ENCODE peak calls at places on chromosomes 2 and 18, in five cellular contexts. One of them, this sample, is unnamed.

GRCh38 chr2:31467426-31467825 is 52.9 kb upstream of the XDH start:
- DNase-seq in A673: peak; percentile 6
- DNase-seq in brain microvascular endothelial cell: no peak
- DNase-seq in glutamatergic neuron: no peak
- DNase-seq in lower lobe of right lung: no peak
- DNase-seq in this sample: no peak

GRCh38 chr18:76405761-76406356 is 89.2 kb downstream of the ZNF516 start:
- DNase-seq in A673: peak; percentile 73
- DNase-seq in brain microvascular endothelial cell: peak; percentile 57
- DNase-seq in lower lobe of right lung: peak; percentile 74
- DNase-seq in glutamatergic neuron: peak; percentile 48
- DNase-seq in this sample: no peak

GRCh38 chr2:61736982-61737381 is 116.9 kb downstream of the FAM161A start:
- DNase-seq in A673: no peak
- DNase-seq in brain microvascular endothelial cell: no peak
- DNase-seq in glutamatergic neuron: no peak
- DNase-seq in lower lobe of right lung: no peak
- DNase-seq in this sample: no peak

GRCh38 chr2:177161741-177162440 is 50.7 kb upstream of the HNRNPA3 start:
- DNase-seq in brain microvascular endothelial cell: peak; percentile 43
- DNase-seq in glutamatergic neuron: peak; percentile 26
- DNase-seq in lower lobe of right lung: no peak
- DNase-seq in A673: peak; percentile 71
- DNase-seq in this sample: peak; percentile 27

GRCh38 chr2:212619954-212620353 is 81.4 kb upstream of the ERBB4 start:
- DNase-seq in lower lobe of right lung: no peak
- DNase-seq in brain microvascular endothelial cell: no peak
- DNase-seq in glutamatergic neuron: no peak
- DNase-seq in A673: no peak
- DNase-seq in this sample: no peak

GRCh38 chr2:78780321-78780720 is 245.2 kb upstream of the REG3G start:
- DNase-seq in A673: peak; percentile 27
- DNase-seq in brain microvascular endothelial cell: no peak
- DNase-seq in glutamatergic neuron: no peak
- DNase-seq in lower lobe of right lung: no peak
- DNase-seq in this sample: no peak

GRCh38 chr18:44584900-44585299 is 95.8 kb upstream of the SETBP1 start:
- DNase-seq in lower lobe of right lung: no peak
- DNase-seq in A673: no peak
- DNase-seq in brain microvascular endothelial cell: no peak
- DNase-seq in glutamatergic neuron: no peak
- DNase-seq in this sample: no peak

GRCh38 chr2:194328456-194328855 is 1328.6 kb upstream of the SLC39A10 start:
- DNase-seq in glutamatergic neuron: no peak
- DNase-seq in brain microvascular endothelial cell: no peak
- DNase-seq in A673: no peak
- DNase-seq in lower lobe of right lung: no peak
- DNase-seq in this sample: no peak

GRCh38 chr2:54546925-54547324 is 90.8 kb downstream of the SPTBN1 start:
- DNase-seq in glutamatergic neuron: no peak
- DNase-seq in lower lobe of right lung: no peak
- DNase-seq in brain microvascular endothelial cell: no peak
- DNase-seq in A673: no peak
- DNase-seq in this sample: no peak

GRCh38 chr2:172655091-172655837 is 80.4 kb upstream of the RAPGEF4 start:
- DNase-seq in A673: no peak
- DNase-seq in glutamatergic neuron: no peak
- DNase-seq in lower lobe of right lung: no peak
- DNase-seq in brain microvascular endothelial cell: peak; percentile 67
- DNase-seq in this sample: no peak

GRCh38 chr2:99809259-99809900 is 319.6 kb upstream of the REV1 start:
- DNase-seq in brain microvascular endothelial cell: no peak
- DNase-seq in A673: no peak
- DNase-seq in glutamatergic neuron: no peak
- DNase-seq in lower lobe of right lung: no peak
- DNase-seq in this sample: no peak

GRCh38 chr18:27017901-27018500 is 152.5 kb upstream of the AQP4 start:
- DNase-seq in lower lobe of right lung: no peak
- DNase-seq in A673: peak; percentile 22
- DNase-seq in glutamatergic neuron: no peak
- DNase-seq in brain microvascular endothelial cell: no peak
- DNase-seq in this sample: no peak

GRCh38 chr18:39938678-39939077 is 2016.4 kb upstream of the PIK3C3 start:
- DNase-seq in A673: no peak
- DNase-seq in glutamatergic neuron: no peak
- DNase-seq in lower lobe of right lung: no peak
- DNase-seq in brain microvascular endothelial cell: no peak
- DNase-seq in this sample: no peak

GRCh38 chr2:221346411-221346810 is 225.7 kb downstream of the EPHA4 start:
- DNase-seq in lower lobe of right lung: no peak
- DNase-seq in glutamatergic neuron: no peak
- DNase-seq in A673: no peak
- DNase-seq in brain microvascular endothelial cell: no peak
- DNase-seq in this sample: peak; percentile 10

GRCh38 chr2:160838691-160839090 is 321.5 kb upstream of the TANK start:
- DNase-seq in lower lobe of right lung: no peak
- DNase-seq in A673: no peak
- DNase-seq in glutamatergic neuron: no peak
- DNase-seq in brain microvascular endothelial cell: no peak
- DNase-seq in this sample: no peak

GRCh38 chr2:240816584-240817495 is 3.2 kb downstream of the KIF1A start:
- DNase-seq in brain microvascular endothelial cell: no peak
- DNase-seq in glutamatergic neuron: no peak
- DNase-seq in A673: no peak
- DNase-seq in lower lobe of right lung: no peak
- DNase-seq in this sample: no peak

GRCh38 chr18:47756364-47757016 is 174.0 kb downstream of the SMAD2 start:
- DNase-seq in lower lobe of right lung: peak; percentile 74
- DNase-seq in glutamatergic neuron: peak; percentile 88
- DNase-seq in A673: peak; percentile 64
- DNase-seq in brain microvascular endothelial cell: peak; percentile 46
- DNase-seq in this sample: peak; percentile 69

GRCh38 chr18:23244431-23244830 is 109.1 kb downstream of the CABLES1 start:
- DNase-seq in A673: peak; percentile 54
- DNase-seq in brain microvascular endothelial cell: no peak
- DNase-seq in glutamatergic neuron: peak; percentile 32
- DNase-seq in lower lobe of right lung: no peak
- DNase-seq in this sample: no peak

GRCh38 chr2:85446296-85447221 is 28.0 kb downstream of the SH2D6 start:
- DNase-seq in A673: no peak
- DNase-seq in glutamatergic neuron: peak; percentile 21
- DNase-seq in brain microvascular endothelial cell: no peak
- DNase-seq in lower lobe of right lung: no peak
- DNase-seq in this sample: no peak

GRCh38 chr2:36650031-36650430 is 46.5 kb upstream of the VIT start:
- DNase-seq in brain microvascular endothelial cell: peak; percentile 66
- DNase-seq in A673: peak; percentile 4
- DNase-seq in glutamatergic neuron: no peak
- DNase-seq in lower lobe of right lung: no peak
- DNase-seq in this sample: no peak

GRCh38 chr2:165892541-165892940 is 61.0 kb downstream of the TTC21B start:
- DNase-seq in A673: no peak
- DNase-seq in lower lobe of right lung: no peak
- DNase-seq in glutamatergic neuron: no peak
- DNase-seq in brain microvascular endothelial cell: no peak
- DNase-seq in this sample: no peak

GRCh38 chr18:55186588-55186987 is 227.3 kb upstream of the CCDC68 start:
- DNase-seq in brain microvascular endothelial cell: no peak
- DNase-seq in lower lobe of right lung: no peak
- DNase-seq in A673: no peak
- DNase-seq in glutamatergic neuron: no peak
- DNase-seq in this sample: no peak

GRCh38 chr18:22344908-22345670 is 72.6 kb downstream of the CTAGE1 start:
- DNase-seq in brain microvascular endothelial cell: no peak
- DNase-seq in lower lobe of right lung: no peak
- DNase-seq in glutamatergic neuron: no peak
- DNase-seq in A673: no peak
- DNase-seq in this sample: no peak

GRCh38 chr2:217900780-217901360 is 101.9 kb downstream of the TNS1 start:
- DNase-seq in A673: no peak
- DNase-seq in brain microvascular endothelial cell: no peak
- DNase-seq in glutamatergic neuron: no peak
- DNase-seq in lower lobe of right lung: no peak
- DNase-seq in this sample: no peak

GRCh38 chr2:230821261-230821990 is 43.3 kb upstream of the ITM2C start:
- DNase-seq in brain microvascular endothelial cell: no peak
- DNase-seq in lower lobe of right lung: no peak
- DNase-seq in A673: no peak
- DNase-seq in glutamatergic neuron: no peak
- DNase-seq in this sample: no peak

GRCh38 chr18:32258148-32258547 is 68.3 kb downstream of the MEP1B start:
- DNase-seq in brain microvascular endothelial cell: no peak
- DNase-seq in glutamatergic neuron: no peak
- DNase-seq in A673: no peak
- DNase-seq in lower lobe of right lung: no peak
- DNase-seq in this sample: no peak

GRCh38 chr18:32262092-32262491 is 72.3 kb downstream of the MEP1B start:
- DNase-seq in glutamatergic neuron: no peak
- DNase-seq in lower lobe of right lung: no peak
- DNase-seq in A673: no peak
- DNase-seq in brain microvascular endothelial cell: no peak
- DNase-seq in this sample: no peak

GRCh38 chr18:32259553-32259952 is 69.7 kb downstream of the MEP1B start:
- DNase-seq in brain microvascular endothelial cell: no peak
- DNase-seq in lower lobe of right lung: no peak
- DNase-seq in glutamatergic neuron: no peak
- DNase-seq in A673: peak; percentile 10
- DNase-seq in this sample: no peak

GRCh38 chr18:32258558-32259204 is 68.8 kb downstream of the MEP1B start:
- DNase-seq in brain microvascular endothelial cell: no peak
- DNase-seq in A673: no peak
- DNase-seq in lower lobe of right lung: no peak
- DNase-seq in glutamatergic neuron: no peak
- DNase-seq in this sample: no peak

DNA sequence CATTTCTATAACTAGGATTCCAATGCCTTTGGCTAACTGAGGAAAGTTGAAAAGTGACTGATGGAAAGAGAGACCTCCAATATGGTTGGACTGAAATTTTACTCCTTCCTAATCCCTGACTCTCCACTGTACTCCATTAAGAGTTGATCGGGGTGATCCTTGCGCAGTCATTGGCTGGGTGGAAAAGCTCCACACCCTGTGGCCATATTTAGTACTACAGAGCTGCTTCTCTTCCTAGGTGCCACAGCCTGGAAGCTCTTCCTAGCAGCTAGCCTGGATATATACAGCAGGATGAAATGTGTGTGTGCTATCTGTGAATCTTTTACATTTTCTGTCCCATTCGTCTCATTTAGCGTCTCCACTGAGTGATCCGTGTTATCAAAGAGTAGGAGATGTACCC is 71.2 kb downstream of the MEP1B start:
- DNase-seq in brain microvascular endothelial cell: no peak
- DNase-seq in A673: peak; percentile 8
- DNase-seq in lower lobe of right lung: no peak
- DNase-seq in glutamatergic neuron: no peak
- DNase-seq in this sample: no peak
- TF ChIP-seq CTCF in brain microvascular endothelial cell: peak; percentile 37
- TF ChIP-seq CTCF in A673: peak; percentile 28
- TF ChIP-seq CTCF in lower lobe of right lung: no peak
- TF ChIP-seq CTCF in glutamatergic neuron: peak; percentile 45
- TF ChIP-seq CTCF in this sample: no peak

GRCh38 chr18:2655954-2656236 is 369 bp downstream of the SMCHD1 start:
- DNase-seq in brain microvascular endothelial cell: peak; percentile 16
- DNase-seq in glutamatergic neuron: no peak
- DNase-seq in A673: no peak
- DNase-seq in lower lobe of right lung: peak; percentile 75
- DNase-seq in this sample: no peak
- TF ChIP-seq CTCF in brain microvascular endothelial cell: no peak
- TF ChIP-seq CTCF in glutamatergic neuron: no peak
- TF ChIP-seq CTCF in A673: no peak
- TF ChIP-seq CTCF in lower lobe of right lung: no peak
- TF ChIP-seq CTCF in this sample: no peak

DNA sequence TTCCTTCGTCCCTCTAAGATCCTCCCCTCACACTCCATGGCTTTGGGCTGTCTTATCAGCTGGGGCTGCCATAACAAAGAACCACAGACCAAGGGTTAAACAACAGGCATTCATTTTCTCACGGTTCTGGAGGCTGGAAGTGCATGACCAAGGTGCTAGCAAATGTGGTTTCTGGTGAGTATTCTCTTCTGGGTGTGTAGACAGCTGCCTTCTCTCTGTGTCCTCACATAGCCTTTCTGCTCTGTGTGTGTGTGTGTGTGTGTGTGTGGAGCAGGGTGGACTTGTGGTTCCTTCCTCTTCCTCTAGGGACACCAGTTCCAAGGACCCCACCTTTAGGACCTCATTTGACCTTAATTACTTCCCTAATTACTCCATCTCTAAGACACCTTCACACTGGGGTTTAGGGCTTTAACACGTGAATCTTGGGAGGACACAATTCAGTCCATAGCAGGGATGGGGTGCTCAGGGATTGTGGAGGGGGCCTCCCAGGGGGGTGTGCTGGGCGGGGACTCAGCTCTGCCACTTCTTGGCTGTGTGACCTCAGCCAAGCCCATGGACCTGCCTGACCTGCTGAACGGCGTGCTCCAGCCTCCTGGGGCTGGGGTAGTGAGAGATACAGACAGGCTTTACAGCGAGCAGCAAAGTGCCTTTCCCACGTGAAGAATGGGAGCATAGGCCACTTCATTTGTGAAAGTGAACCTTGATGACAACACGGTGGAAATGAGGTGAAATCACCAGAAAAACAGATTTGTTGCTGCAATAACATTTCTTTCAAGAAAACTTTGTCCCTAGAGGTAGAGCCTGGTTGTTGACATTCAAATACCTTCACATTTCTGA is 38.1 kb downstream of the ACKR3 start:
- DNase-seq in brain microvascular endothelial cell: peak; percentile 88
- DNase-seq in glutamatergic neuron: no peak
- DNase-seq in lower lobe of right lung: no peak
- DNase-seq in A673: no peak
- DNase-seq in this sample: peak; percentile 77
- TF ChIP-seq CTCF in brain microvascular endothelial cell: peak; percentile 53
- TF ChIP-seq CTCF in glutamatergic neuron: no peak
- TF ChIP-seq CTCF in lower lobe of right lung: no peak
- TF ChIP-seq CTCF in A673: no peak
- TF ChIP-seq CTCF in this sample: peak; percentile 86

DNA sequence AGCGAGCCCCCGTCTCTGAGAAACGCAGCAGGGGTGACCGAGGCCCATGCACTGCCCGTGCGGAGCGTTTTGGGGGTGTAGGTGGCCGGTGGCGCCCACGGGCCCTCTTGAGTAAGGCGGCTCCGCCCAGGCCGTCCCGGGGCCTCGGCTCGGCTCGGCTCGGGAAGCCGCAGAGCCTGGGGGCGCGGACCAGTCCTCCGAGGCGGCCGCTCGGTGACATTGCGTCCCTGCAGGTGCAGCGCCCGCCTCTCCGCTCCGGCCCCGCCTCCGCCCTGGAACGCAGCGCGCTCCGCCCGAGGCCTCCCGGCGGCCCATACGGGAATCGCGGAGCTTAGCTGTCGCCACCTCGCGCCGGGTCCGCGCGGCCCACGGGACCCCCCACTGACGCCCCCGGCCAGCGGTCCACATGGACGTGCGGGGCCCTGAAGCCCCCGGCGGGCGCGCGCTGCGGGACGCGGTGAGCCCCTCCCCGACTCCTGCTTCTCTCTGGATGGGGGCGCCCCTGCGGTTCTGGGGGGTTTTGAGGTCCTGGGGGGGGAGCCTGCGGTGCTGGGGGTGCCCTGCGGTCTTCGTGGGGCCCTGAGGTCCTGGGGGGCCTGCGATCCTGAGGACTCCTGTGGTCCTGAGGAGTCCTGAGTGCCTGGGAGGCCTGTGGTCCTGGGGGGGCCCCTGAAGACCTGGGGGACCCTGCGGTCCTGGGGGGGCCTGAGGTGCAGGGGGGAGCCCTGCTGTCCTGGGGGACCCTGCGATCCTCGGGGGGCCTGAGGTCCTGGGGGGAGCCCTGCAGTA is at the start of gene HSBP1L1:
- DNase-seq in glutamatergic neuron: peak; percentile 77
- DNase-seq in lower lobe of right lung: peak; percentile 90
- DNase-seq in brain microvascular endothelial cell: no peak
- DNase-seq in A673: peak; percentile 57
- DNase-seq in this sample: peak; percentile 83
- TF ChIP-seq CTCF in glutamatergic neuron: no peak
- TF ChIP-seq CTCF in lower lobe of right lung: peak; percentile 54
- TF ChIP-seq CTCF in brain microvascular endothelial cell: no peak
- TF ChIP-seq CTCF in A673: no peak
- TF ChIP-seq CTCF in this sample: peak; percentile 24

This sample was measured in body of pancreas.